ENCODE peak calls at places on chromosomes 4 and X, in four cellular contexts. One of them, this sample, is unnamed. For H3K36me3, the result is how much of the 10 kb centered on the place peaks cover.

GRCh38 chr4:52377563-52377962 is 281.5 kb downstream of the USP46 start:
- DNase-seq in IMR-90: no peak
- DNase-seq in left ventricle myocardium inferior: no peak
- DNase-seq in Panc1: no peak
- DNase-seq in this sample: no peak

GRCh38 chr4:101349346-101350064 is 2.2 kb upstream of the PPP3CA start:
- DNase-seq in IMR-90: no peak
- DNase-seq in left ventricle myocardium inferior: peak
- DNase-seq in Panc1: no peak
- DNase-seq in this sample: peak

GRCh38 chr4:72971572-72971971 is 97.9 kb downstream of the COX18 start:
- DNase-seq in IMR-90: peak
- DNase-seq in left ventricle myocardium inferior: no peak
- DNase-seq in Panc1: no peak
- DNase-seq in this sample: no peak

GRCh38 chrX:150184487-150184886 is 178.6 kb upstream of the MAMLD1 start:
- DNase-seq in IMR-90: peak
- DNase-seq in left ventricle myocardium inferior: no peak
- DNase-seq in Panc1: peak
- DNase-seq in this sample: no peak

GRCh38 chr4:75598390-75598789 is 31.9 kb downstream of the CDKL2 start:
- DNase-seq in IMR-90: peak
- DNase-seq in left ventricle myocardium inferior: no peak
- DNase-seq in Panc1: no peak
- DNase-seq in this sample: no peak

GRCh38 chr4:172515266-172515879 is 653.2 kb upstream of the GALNT7 start:
- DNase-seq in IMR-90: peak
- DNase-seq in left ventricle myocardium inferior: no peak
- DNase-seq in Panc1: no peak
- DNase-seq in this sample: no peak

GRCh38 chrX:72276478-72276953 is 532 bp downstream of the RPS4X start:
- DNase-seq in IMR-90: no peak
- DNase-seq in left ventricle myocardium inferior: no peak
- DNase-seq in Panc1: no peak
- DNase-seq in this sample: peak

GRCh38 chr4:39085891-39086290 is 23.9 kb downstream of the KLHL5 start:
- DNase-seq in IMR-90: no peak
- DNase-seq in left ventricle myocardium inferior: no peak
- DNase-seq in Panc1: no peak
- DNase-seq in this sample: no peak

GRCh38 chrX:45758319-45758718 is 557.6 kb upstream of the DIPK2B start:
- DNase-seq in IMR-90: peak
- DNase-seq in left ventricle myocardium inferior: no peak
- DNase-seq in Panc1: no peak
- DNase-seq in this sample: no peak
- H3K36me3 ChIP-seq in IMR-90: under half
- H3K36me3 ChIP-seq in left ventricle myocardium inferior: under half
- H3K36me3 ChIP-seq in Panc1: under half
- H3K36me3 ChIP-seq in this sample: under half

GRCh38 chr4:7353046-7353790 is 81.5 kb downstream of the PSAPL1 start:
- DNase-seq in IMR-90: no peak
- DNase-seq in left ventricle myocardium inferior: no peak
- DNase-seq in Panc1: no peak
- DNase-seq in this sample: no peak
- H3K27ac ChIP-seq in IMR-90: no peak
- H3K27ac ChIP-seq in left ventricle myocardium inferior: no peak
- H3K27ac ChIP-seq in Panc1: no peak
- H3K27ac ChIP-seq in this sample: no peak

GRCh38 chr4:1982124-1983052 is 26.4 kb downstream of the NELFA start:
- DNase-seq in IMR-90: no peak
- DNase-seq in left ventricle myocardium inferior: no peak
- DNase-seq in Panc1: no peak
- DNase-seq in this sample: no peak

GRCh38 chr4:1984406-1985191 is 24.2 kb downstream of the NELFA start:
- DNase-seq in IMR-90: no peak
- DNase-seq in left ventricle myocardium inferior: no peak
- DNase-seq in Panc1: no peak
- DNase-seq in this sample: no peak

GRCh38 chr4:1985287-1985686 is 23.5 kb downstream of the NELFA start:
- DNase-seq in IMR-90: no peak
- DNase-seq in left ventricle myocardium inferior: no peak
- DNase-seq in Panc1: no peak
- DNase-seq in this sample: no peak

GRCh38 chr4:1983053-1983845 is 25.5 kb downstream of the NELFA start:
- DNase-seq in IMR-90: no peak
- DNase-seq in left ventricle myocardium inferior: no peak
- DNase-seq in Panc1: no peak
- DNase-seq in this sample: no peak

GRCh38 chr4:1983846-1984405 is 24.8 kb downstream of the NELFA start:
- DNase-seq in IMR-90: no peak
- DNase-seq in left ventricle myocardium inferior: peak
- DNase-seq in Panc1: no peak
- DNase-seq in this sample: peak
- H3K36me3 ChIP-seq in IMR-90: half or more
- H3K36me3 ChIP-seq in left ventricle myocardium inferior: half or more
- H3K36me3 ChIP-seq in Panc1: under half
- H3K36me3 ChIP-seq in this sample: under half

DNA sequence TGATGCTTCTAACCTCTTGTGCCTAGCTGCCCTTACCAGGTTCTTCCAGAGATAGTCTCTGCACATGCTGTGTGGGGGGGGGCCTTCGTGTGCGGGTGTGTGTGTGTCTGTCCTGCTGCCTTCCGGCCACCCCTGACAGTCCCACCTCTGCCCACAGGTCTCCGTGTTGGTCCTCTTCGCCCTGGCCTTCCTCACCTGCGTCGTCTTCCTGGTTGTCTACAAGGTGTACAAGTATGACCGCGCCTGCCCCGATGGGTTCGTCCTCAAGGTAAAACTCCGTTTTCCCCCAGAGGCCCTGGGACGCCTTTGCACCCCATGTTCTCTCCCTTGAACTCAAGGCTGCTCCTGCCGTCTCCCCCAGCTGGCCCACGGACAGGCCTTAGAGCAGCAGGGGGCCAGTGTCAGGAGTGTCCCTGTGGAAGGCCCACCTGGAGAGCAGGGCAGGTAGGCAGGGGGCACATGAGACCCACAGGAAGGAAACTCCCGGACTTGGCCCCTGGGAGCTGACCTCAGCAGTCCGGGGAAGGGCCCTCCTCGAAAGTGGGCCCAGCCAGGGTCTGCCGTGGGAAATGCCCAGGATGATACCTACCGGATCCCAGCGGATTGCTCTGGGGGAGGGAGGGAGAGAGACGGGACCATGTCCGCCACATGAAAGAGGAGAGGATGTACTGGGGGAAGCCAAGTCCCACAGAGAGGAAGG is 22.7 kb downstream of the NSG1 start:
- DNase-seq in IMR-90: no peak
- DNase-seq in left ventricle myocardium inferior: no peak
- DNase-seq in Panc1: no peak
- DNase-seq in this sample: no peak
- H3K27ac ChIP-seq in IMR-90: no peak
- H3K27ac ChIP-seq in left ventricle myocardium inferior: no peak
- H3K27ac ChIP-seq in Panc1: no peak
- H3K27ac ChIP-seq in this sample: no peak

GRCh38 chr4:139521764-139522373 is 34.1 kb downstream of the SETD7 start:
- DNase-seq in IMR-90: no peak
- DNase-seq in left ventricle myocardium inferior: no peak
- DNase-seq in Panc1: no peak
- DNase-seq in this sample: no peak
- H3K36me3 ChIP-seq in IMR-90: under half
- H3K36me3 ChIP-seq in left ventricle myocardium inferior: half or more
- H3K36me3 ChIP-seq in Panc1: under half
- H3K36me3 ChIP-seq in this sample: under half

DNA sequence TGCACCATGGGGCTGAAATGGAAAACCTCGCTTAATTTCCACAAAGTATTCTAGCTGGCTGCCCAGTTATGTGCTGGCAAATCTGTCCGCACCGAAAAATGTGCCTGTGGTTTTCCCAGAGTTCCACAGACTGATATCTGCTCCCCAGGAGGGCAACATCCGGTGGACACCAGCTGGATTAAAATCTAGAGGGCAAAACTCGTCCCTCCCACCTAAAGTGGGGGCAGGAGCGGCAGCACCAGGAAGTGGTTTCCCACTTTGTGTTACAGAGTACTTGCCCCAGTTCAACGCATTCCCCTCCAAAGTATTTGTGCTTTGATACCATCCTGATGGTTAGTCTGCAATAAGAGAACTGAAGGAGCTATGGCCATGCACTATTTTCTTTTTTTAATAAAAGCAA is 187.6 kb downstream of the TSPAN5 start:
- DNase-seq in IMR-90: no peak
- DNase-seq in left ventricle myocardium inferior: no peak
- DNase-seq in Panc1: no peak
- DNase-seq in this sample: no peak
- H3K27ac ChIP-seq in IMR-90: no peak
- H3K27ac ChIP-seq in left ventricle myocardium inferior: no peak
- H3K27ac ChIP-seq in Panc1: no peak
- H3K27ac ChIP-seq in this sample: no peak

This sample was measured in testis.